ENCODE peak calls at places on chromosomes 2 and 18, in four cellular contexts. K, A, Q and O are unnamed samples.

GRCh38 chr2:109201465-109202420 is 72.7 kb downstream of the SH3RF3 start:
- DNase-seq in K (no peak), A (no peak), Q (no peak), O (no peak)

GRCh38 chr2:127614731-127615130 is 31.2 kb upstream of the GPR17 start:
- DNase-seq in Q (no peak), K (no peak), A (no peak), O (no peak)

GRCh38 chr2:71071681-71072398 is 3.4 kb downstream of the NAGK start:
- DNase-seq in Q (no peak), K (no peak), A (peak; percentile 94), O (no peak)

GRCh38 chr18:78908462-78908861 is 71.2 kb upstream of the SALL3 start:
- DNase-seq in Q (no peak), K (no peak), A (no peak), O (no peak)

GRCh38 chr2:20698916-20699613 is 32.1 kb downstream of the GDF7 start:
- DNase-seq in K (no peak), Q (no peak), A (no peak), O (no peak)

GRCh38 chr2:44929680-44930273 is 11.7 kb upstream of the SIX3 start:
- DNase-seq in A (no peak), Q (no peak), K (no peak), O (no peak)

GRCh38 chr2:222782201-222782600 is 78.6 kb upstream of the ACSL3 start:
- DNase-seq in K (no peak), Q (no peak), A (no peak), O (no peak)

GRCh38 chr2:127805491-127805890 is 5.5 kb downstream of the WDR33 start:
- DNase-seq in K (no peak), Q (no peak), A (no peak), O (no peak)

GRCh38 chr2:165044505-165045303 is 89.4 kb upstream of the SLC38A11 start:
- DNase-seq in A (no peak), Q (no peak), K (no peak), O (no peak)

GRCh38 chr2:160207804-160208661 is 8.0 kb upstream of the ITGB6 start:
- DNase-seq in A (peak; percentile 26), K (no peak), Q (peak; percentile 70), O (no peak)

GRCh38 chr2:108637304-108637669 is 82.0 kb upstream of the RANBP2 start:
- DNase-seq in Q (peak; percentile 75), K (peak; percentile 77), A (peak; percentile 46), O (no peak)

GRCh38 chr2:10989151-10989550 is 77.4 kb downstream of the KCNF1 start:
- DNase-seq in Q (no peak), K (no peak), A (no peak), O (no peak)
- TF ChIP-seq TARDBP in Q (no peak), K (no peak), A (no peak), O (no peak)

DNA sequence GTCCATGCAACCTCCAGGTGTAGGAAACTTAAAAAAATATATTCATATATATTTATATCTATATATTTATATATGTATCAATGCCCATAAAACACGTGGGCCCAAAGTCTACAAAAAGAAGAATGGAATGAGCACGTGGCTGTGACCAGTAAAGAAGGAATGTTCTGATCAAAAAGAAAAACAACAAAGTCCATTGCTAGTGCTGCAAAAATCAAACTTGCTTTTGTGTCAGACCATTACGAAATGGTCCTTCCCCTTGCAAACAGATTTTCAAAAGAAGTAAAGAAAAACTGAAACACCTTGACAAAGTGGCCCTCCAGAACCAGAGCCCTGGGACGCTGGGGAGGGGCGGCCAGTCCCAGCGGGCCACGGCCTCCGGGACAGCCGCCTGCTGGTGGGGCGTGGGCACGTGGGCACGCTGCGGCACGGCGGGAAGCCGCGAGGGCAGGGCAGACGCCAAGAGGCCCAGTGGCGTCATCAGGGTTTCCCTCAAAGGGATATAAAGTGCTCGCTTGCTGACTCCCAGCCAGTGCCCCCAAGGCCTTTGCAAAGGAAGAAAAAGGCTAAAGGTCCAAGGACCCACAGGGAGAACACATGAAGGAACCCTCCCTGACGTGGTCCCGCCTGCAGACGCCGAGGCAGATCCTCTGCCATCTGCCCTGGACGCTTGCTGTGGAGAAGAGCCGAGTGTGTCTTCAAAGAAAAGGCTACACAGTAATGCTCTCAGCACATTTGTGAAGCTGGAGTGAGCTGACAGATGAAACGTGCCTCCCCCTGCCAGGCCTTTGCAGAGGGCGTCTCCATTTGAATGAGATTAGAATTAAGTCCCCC is 201.8 kb downstream of the TWIST2 start:
- DNase-seq in K (no peak), Q (peak; percentile 88), A (no peak), O (no peak)
- TF ChIP-seq TARDBP in K (no peak), Q (peak; percentile 36), A (no peak), O (no peak)

GRCh38 chr2:8803658-8804379 is 33.6 kb downstream of the KIDINS220 start:
- DNase-seq in K (peak; percentile 73), A (peak; percentile 69), Q (peak; percentile 88), O (peak; percentile 15)
- TF ChIP-seq TARDBP in K (no peak), A (no peak), Q (no peak), O (no peak)

GRCh38 chr18:58218111-58218510 is 174.1 kb downstream of the NEDD4L start:
- DNase-seq in A (no peak), Q (no peak), K (no peak), O (no peak)
- TF ChIP-seq TARDBP in A (no peak), Q (no peak), K (no peak), O (no peak)